ENCODE peak calls at places on chromosomes 12 and 14, in five cellular contexts. Y is heart left ventricle, G is esophagus squamous epithelium, S is heart right ventricle, L is suprapubic skin. X is an unnamed sample. For H3K36me3 and H3K4me1, the result is how much of the 10 kb centered on the place peaks cover.

GRCh38 chr14:33682746-33683145 is 268.1 kb downstream of the EGLN3 start:
- DNase-seq in Y (peak), G (no peak), S (peak), L (no peak), X (peak)

GRCh38 chr14:72774894-72775620 is 118.8 kb downstream of the DPF3 start:
- DNase-seq in Y (no peak), G (no peak), S (no peak), L (no peak), X (no peak)

GRCh38 chr12:55724226-55724939 is 4.2 kb downstream of the RDH5 start:
- DNase-seq in Y (no peak), G (no peak), S (no peak), L (peak), X (peak)

GRCh38 chr14:24312736-24313507 is 1.6 kb downstream of the LTB4R start:
- DNase-seq in Y (peak), G (no peak), S (peak), L (no peak), X (peak)

GRCh38 chr12:27627123-27627835 is 69.0 kb upstream of the REP15 start:
- DNase-seq in Y (no peak), G (no peak), S (no peak), L (no peak), X (no peak)

GRCh38 chr12:26226629-26227375 is 31.4 kb downstream of the SSPN start:
- DNase-seq in Y (peak), G (no peak), S (peak), L (no peak), X (peak)

GRCh38 chr14:95162641-95163040 is 5.3 kb upstream of the DICER1 start:
- DNase-seq in Y (no peak), G (no peak), S (no peak), L (no peak), X (no peak)

GRCh38 chr12:26668847-26669246 is 164.1 kb downstream of the ITPR2 start:
- DNase-seq in Y (no peak), G (no peak), S (no peak), L (no peak), X (no peak)

GRCh38 chr12:107990325-107990724 is 138.8 kb upstream of the WSCD2 start:
- DNase-seq in Y (no peak), G (no peak), S (peak), L (no peak), X (peak)

GRCh38 chr14:53979141-53979673 is 22.6 kb upstream of the BMP4 start:
- DNase-seq in Y (no peak), G (no peak), S (no peak), L (no peak), X (no peak)

GRCh38 chr12:89333564-89334252 is 18.6 kb downstream of the DUSP6 start:
- DNase-seq in Y (no peak), G (no peak), S (peak), L (no peak), X (peak)

GRCh38 chr14:28677381-28677780 is 89.2 kb upstream of the FOXG1 start:
- DNase-seq in Y (no peak), G (no peak), S (no peak), L (no peak), X (no peak)

GRCh38 chr12:124906606-124907261 is 7.7 kb downstream of the UBC start:
- DNase-seq in Y (peak), G (no peak), S (peak), L (peak), X (peak)

GRCh38 chr12:86634706-86635410 is 378.7 kb upstream of the MGAT4C start:
- DNase-seq in Y (no peak), G (no peak), S (no peak), L (no peak), X (no peak)

GRCh38 chr14:89721991-89722390 is 232.5 kb downstream of the EFCAB11 start:
- DNase-seq in Y (no peak), G (no peak), S (no peak), L (no peak), X (peak)

GRCh38 chr14:69708586-69709169 is 58.3 kb upstream of the SRSF5 start:
- DNase-seq in Y (no peak), G (no peak), S (no peak), L (no peak), X (peak)

GRCh38 chr14:101719045-101719645 is 42.4 kb upstream of the PPP2R5C start:
- DNase-seq in Y (peak), G (no peak), S (peak), L (peak), X (no peak)

GRCh38 chr12:6336859-6337744 is 4.8 kb downstream of the TNFRSF1A start:
- DNase-seq in Y (no peak), G (no peak), S (no peak), L (no peak), X (peak)

GRCh38 chr12:46269429-46270241 is 792 bp upstream of the SLC38A1 start:
- DNase-seq in Y (no peak), G (no peak), S (no peak), L (no peak), X (peak)

GRCh38 chr12:6089041-6089823 is 35.2 kb downstream of the VWF start:
- DNase-seq in Y (no peak), G (no peak), S (no peak), L (peak), X (peak)

GRCh38 chr12:131764738-131765137 is 53.8 kb downstream of the SFSWAP start:
- DNase-seq in Y (no peak), G (no peak), S (no peak), L (no peak), X (no peak)
- H3K36me3 ChIP-seq in Y (half or more), G (under half), S (under half), L (half or more), X (under half)

GRCh38 chr12:128789356-128789929 is 34.3 kb downstream of the SLC15A4 start:
- DNase-seq in Y (peak), G (no peak), S (no peak), L (no peak), X (no peak)
- H3K4me1 ChIP-seq in Y (under half), G (under half), S (under half), L (under half), X (under half)

DNA sequence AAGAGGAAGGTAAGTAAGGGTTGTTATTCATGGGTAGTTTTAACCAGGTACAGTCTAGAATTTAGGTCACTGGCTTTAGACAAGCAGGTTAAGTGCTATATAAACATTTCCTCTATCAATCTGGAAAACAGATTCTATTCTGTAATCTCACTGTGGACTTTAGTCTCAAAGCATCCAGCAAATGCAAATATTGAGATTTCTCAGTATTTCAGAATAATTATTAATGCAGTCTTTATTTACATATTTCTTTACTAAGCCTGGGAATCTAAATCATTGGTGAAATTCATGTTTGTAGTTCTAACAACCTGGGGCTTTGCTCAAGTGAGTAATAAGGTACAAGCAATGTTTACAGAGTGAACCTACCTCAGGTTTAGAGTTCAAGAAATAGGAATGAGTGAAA is 61.9 kb downstream of the SLC41A2 start:
- DNase-seq in Y (no peak), G (no peak), S (no peak), L (no peak), X (no peak)
- H3K27ac ChIP-seq in Y (no peak), G (no peak), S (no peak), L (no peak), X (no peak)

DNA sequence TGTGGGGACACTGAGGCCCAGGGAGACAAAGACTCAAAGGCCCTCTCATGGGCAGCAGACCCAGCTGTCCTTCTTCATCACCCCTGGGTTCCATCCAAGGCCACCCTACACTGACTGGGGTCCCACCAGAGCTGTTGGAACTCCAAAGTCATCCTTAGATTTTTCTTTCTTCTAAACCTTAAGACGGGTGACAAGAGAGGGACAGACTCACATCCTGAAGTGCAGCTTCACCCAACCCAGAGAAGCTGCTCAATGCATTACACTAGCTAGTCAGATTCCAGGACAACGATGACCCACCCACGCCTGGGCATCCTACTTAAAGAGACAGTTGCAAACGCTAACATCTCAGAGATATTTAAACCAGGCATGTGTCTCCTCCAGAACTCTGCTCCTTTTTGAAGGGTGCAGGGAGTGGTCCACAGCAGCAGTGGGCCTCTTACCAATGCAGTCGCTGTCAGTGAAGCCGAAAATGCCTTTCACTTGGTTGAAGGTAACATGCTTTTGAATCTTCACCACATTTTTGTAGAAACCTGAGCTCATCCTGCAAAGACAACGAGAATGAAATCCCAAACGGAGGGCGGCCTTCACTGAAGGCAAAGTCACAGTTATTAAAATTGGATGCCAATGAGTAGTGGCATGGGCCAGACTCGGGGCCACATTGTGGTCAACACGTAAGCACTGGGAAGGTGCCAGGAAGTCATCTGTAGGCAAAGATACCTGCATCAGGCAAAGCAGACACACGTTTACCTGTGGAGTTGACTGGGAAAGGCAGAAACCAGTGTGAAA is 23.4 kb downstream of the SLC25A47 start:
- DNase-seq in Y (no peak), G (no peak), S (no peak), L (no peak), X (no peak)
- H3K36me3 ChIP-seq in Y (half or more), G (under half), S (under half), L (half or more), X (under half)

DNA sequence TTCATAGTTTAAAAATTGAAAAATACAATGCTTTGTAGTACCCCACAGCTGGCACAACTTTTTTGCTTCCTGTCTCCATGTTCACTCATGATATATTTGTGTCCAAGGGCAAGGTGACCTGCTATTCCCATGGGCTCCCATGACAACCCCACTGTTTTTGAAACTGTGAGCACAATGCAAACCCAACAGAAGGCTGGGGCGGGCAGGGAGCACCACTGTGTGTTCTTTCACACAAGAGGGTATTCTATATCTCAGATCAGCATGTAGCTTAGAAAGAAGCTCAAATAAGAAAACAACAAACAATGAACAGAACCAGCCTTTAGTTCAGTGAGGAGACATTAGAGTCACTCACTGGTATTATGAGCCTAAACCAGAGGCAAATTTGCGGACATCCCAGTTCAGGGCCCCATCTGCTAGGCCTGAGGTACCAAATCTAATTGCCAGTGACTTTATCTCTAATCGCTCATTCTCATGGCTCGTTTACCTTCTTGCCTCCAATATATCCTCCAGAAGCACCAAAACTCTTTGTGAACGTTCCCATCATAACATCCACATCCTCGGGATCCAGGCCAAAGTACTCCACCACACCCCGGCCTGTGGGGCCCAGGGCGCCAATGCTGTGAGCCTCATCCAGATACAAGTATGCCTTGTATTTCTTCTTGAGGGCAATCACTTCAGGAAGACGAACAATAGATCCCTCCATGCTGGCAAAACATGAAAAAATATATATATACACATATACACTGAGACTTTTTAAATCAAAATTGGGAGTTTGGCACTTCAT is 56.4 kb upstream of the ISM2 start:
- DNase-seq in Y (no peak), G (no peak), S (no peak), L (no peak), X (no peak)
- H3K4me1 ChIP-seq in Y (under half), G (under half), S (under half), L (under half), X (under half)

GRCh38 chr12:132465269-132466190 is 24.4 kb upstream of the FBRSL1 start:
- DNase-seq in Y (no peak), G (no peak), S (no peak), L (no peak), X (no peak)

GRCh38 chr12:132469423-132469822 is 20.5 kb upstream of the FBRSL1 start:
- DNase-seq in Y (no peak), G (no peak), S (no peak), L (no peak), X (no peak)

GRCh38 chr12:132462778-132463177 is 27.2 kb upstream of the FBRSL1 start:
- DNase-seq in Y (no peak), G (no peak), S (no peak), L (no peak), X (no peak)

GRCh38 chr12:132464820-132465219 is 25.1 kb upstream of the FBRSL1 start:
- DNase-seq in Y (no peak), G (no peak), S (no peak), L (no peak), X (no peak)

GRCh38 chr12:132466241-132467188 is 23.4 kb upstream of the FBRSL1 start:
- DNase-seq in Y (no peak), G (no peak), S (no peak), L (no peak), X (no peak)
- H3K27ac ChIP-seq in Y (no peak), G (no peak), S (no peak), L (no peak), X (no peak)

DNA sequence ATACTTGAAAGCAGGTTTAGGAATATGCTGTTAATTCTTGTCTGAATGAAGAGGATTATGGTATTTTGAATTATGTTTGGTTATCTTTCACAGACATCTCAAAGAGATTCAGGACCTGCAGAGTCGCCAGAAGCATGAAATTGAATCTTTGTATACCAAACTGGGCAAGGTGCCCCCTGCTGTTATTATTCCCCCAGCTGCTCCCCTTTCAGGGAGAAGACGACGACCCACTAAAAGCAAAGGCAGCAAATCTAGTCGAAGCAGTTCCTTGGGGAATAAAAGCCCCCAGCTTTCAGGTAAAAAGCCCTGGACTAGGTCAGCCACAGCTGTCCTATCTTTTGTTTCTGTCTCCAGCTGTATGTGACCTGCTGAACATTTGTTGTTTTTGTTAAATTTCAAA is 52.1 kb downstream of the RAD52 start:
- DNase-seq in Y (no peak), G (no peak), S (no peak), L (no peak), X (no peak)
- H3K36me3 ChIP-seq in Y (half or more), G (under half), S (under half), L (half or more), X (half or more)

GRCh38 chr14:50086316-50086700 is 30.1 kb downstream of the VCPKMT start:
- DNase-seq in Y (no peak), G (no peak), S (no peak), L (no peak), X (no peak)

GRCh38 chr14:50089213-50089612 is 27.2 kb downstream of the VCPKMT start:
- DNase-seq in Y (no peak), G (no peak), S (no peak), L (no peak), X (no peak)

GRCh38 chr14:50087350-50088116 is 28.8 kb downstream of the VCPKMT start:
- DNase-seq in Y (no peak), G (no peak), S (no peak), L (no peak), X (no peak)

GRCh38 chr14:50088117-50088515 is 28.3 kb downstream of the VCPKMT start:
- DNase-seq in Y (no peak), G (no peak), S (no peak), L (no peak), X (no peak)

DNA sequence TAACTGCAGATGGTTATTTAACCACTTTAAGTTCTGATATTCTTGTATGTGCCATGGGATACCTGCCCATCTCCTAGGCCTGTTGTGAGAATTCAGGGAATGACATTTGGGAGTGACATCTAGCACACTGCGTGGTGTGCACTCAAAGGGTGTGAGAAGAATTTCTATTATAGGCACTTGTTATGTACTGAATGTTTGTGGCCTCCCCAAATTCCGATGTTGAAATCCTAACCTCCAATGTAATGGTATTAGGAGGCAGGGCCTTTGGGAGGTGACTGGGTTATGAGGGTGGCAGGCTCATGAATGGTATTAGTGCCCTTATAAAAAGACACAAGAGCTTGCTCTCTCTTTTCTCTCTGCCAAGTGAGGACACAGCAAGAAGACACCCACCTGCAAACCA is 27.6 kb downstream of the VCPKMT start:
- DNase-seq in Y (no peak), G (no peak), S (no peak), L (no peak), X (no peak)
- H3K4me1 ChIP-seq in Y (under half), G (under half), S (under half), L (under half), X (under half)

GRCh38 chr12:14937014-14937413 is 1.3 kb downstream of the ERP27 start:
- DNase-seq in Y (no peak), G (no peak), S (no peak), L (no peak), X (no peak)

GRCh38 chr12:14936224-14936861 is 2.0 kb downstream of the ERP27 start:
- DNase-seq in Y (no peak), G (no peak), S (no peak), L (no peak), X (no peak)

GRCh38 chr12:14937689-14938088 is 648 bp downstream of the ERP27 start:
- DNase-seq in Y (no peak), G (no peak), S (no peak), L (no peak), X (no peak)

GRCh38 chr12:14941369-14941768 is 3.0 kb upstream of the ERP27 start:
- DNase-seq in Y (no peak), G (no peak), S (no peak), L (no peak), X (no peak)

DNA sequence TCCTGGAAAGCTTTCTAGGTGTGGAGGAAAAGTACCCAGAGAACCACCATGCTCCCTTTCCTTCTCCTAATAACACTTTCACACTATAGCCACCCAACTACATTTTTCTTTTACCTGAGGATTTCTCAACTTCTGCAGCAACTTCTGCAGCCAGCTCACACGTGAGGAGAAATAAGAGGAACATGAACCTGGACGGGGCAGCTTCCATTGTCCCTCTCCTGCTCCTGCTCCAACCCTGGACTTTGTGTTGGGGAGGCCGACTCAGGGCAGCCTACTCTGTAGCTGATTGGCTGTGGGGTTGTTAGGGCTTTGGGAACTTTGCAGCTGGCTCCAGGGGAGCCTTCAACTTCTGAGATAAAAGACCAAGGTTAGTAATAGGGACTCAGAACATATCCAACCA is at the start of gene ERP27:
- DNase-seq in Y (no peak), G (no peak), S (no peak), L (no peak), X (no peak)
- H3K27ac ChIP-seq in Y (no peak), G (no peak), S (no peak), L (no peak), X (peak)

DNA sequence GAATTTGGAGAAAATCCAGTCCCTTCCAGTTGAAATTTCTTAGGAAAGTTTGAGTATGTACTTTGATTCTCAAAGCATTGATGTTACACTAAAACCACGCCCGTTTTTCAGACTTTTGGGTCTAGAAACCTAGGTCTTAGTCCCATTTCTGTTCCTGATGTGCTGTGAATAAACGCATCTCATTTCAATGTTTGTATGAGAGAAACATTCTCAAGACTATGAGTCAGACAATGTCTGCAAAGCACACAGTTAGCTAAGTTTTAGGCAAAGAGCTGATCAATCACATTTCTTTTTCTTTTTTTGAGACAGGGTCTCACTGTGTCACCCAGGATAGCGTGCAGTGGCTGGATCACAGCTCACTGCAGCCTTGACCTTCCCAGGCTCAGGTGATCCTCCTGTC is 8.0 kb downstream of the FOXM1 start:
- DNase-seq in Y (no peak), G (no peak), S (no peak), L (no peak), X (no peak)
- H3K36me3 ChIP-seq in Y (under half), G (under half), S (under half), L (under half), X (under half)

X was measured in transverse colon.